ENCODE peak calls at places on chromosome 20, in seven cellular contexts. L is choroid plexus epithelial cell; J is stomach; X is natural killer cell; Z is CD8-positive, alpha-beta T cell; E is GM20000; I is cardiac fibroblast. R is an unnamed sample.

GRCh38 chr20:53163486-53163885 is 191.3 kb downstream of the TSHZ2 start:
- DNase-seq in Z (no peak), X (no peak), J (no peak), E (no peak), I (peak; percentile 27), L (peak; percentile 17), R (no peak)

GRCh38 chr20:35093245-35093884 is 758 bp upstream of the TRPC4AP start:
- DNase-seq in J (no peak), X (no peak), E (no peak), I (peak; percentile 85), L (peak; percentile 88), Z (no peak), R (no peak)

GRCh38 chr20:31606928-31607639 is 2.0 kb downstream of the ID1 start:
- DNase-seq in X (no peak), I (peak; percentile 59), Z (no peak), J (peak; percentile 55), E (peak; percentile 33), L (peak; percentile 82), R (peak; percentile 26)

GRCh38 chr20:64257107-64257757 is 1.7 kb downstream of the PCMTD2 start:
- DNase-seq in X (no peak), Z (no peak), I (no peak), E (no peak), L (no peak), J (no peak), R (no peak)

GRCh38 chr20:18737140-18737539 is 76.4 kb upstream of the SCP2D1 start:
- DNase-seq in J (no peak), Z (no peak), E (no peak), L (no peak), X (no peak), I (no peak), R (no peak)

GRCh38 chr20:20227013-20227571 is 140.8 kb upstream of the INSM1 start:
- DNase-seq in X (no peak), L (no peak), Z (no peak), J (no peak), E (no peak), I (no peak), R (no peak)

GRCh38 chr20:13344671-13345070 is 123.6 kb downstream of the ISM1 start:
- DNase-seq in J (no peak), E (no peak), X (no peak), I (no peak), Z (no peak), L (no peak), R (no peak)

GRCh38 chr20:8095648-8096572 is 36.2 kb upstream of the PLCB1 start:
- DNase-seq in E (no peak), L (peak; percentile 80), Z (no peak), I (peak; percentile 91), J (no peak), X (no peak), R (no peak)

GRCh38 chr20:59945731-59946130 is 5.5 kb downstream of the FAM217B start:
- DNase-seq in Z (no peak), E (no peak), J (no peak), X (no peak), L (peak; percentile 11), I (no peak), R (no peak)

GRCh38 chr20:47618479-47618878 is 116.8 kb downstream of the NCOA3 start:
- DNase-seq in I (no peak), J (no peak), L (no peak), X (no peak), E (no peak), Z (no peak), R (no peak)

GRCh38 chr20:30484749-30485070 is 772.8 kb upstream of the DEFB115 start:
- DNase-seq in L (no peak), J (no peak), I (no peak), X (no peak), Z (no peak), E (no peak), R (peak; percentile 11)

GRCh38 chr20:35291654-35292503 is at the start of gene FAM83C:
- DNase-seq in J (no peak), X (no peak), E (no peak), Z (no peak), I (no peak), L (no peak), R (no peak)

GRCh38 chr20:10553326-10553984 is 118.3 kb downstream of the SLX4IP start:
- DNase-seq in J (peak; percentile 72), L (peak; percentile 90), I (peak; percentile 90), E (peak; percentile 25), Z (no peak), X (no peak), R (peak; percentile 26)

GRCh38 chr20:4832469-4832868 is 110.8 kb downstream of the PRND start:
- DNase-seq in I (no peak), L (no peak), X (no peak), Z (no peak), J (no peak), E (no peak), R (no peak)

GRCh38 chr20:56924976-56925695 is 296.0 kb downstream of the TFAP2C start:
- DNase-seq in E (peak; percentile 18), J (no peak), X (no peak), Z (no peak), L (no peak), I (no peak), R (peak; percentile 17)

GRCh38 chr20:23193985-23194384 is 107.9 kb upstream of the CD93 start:
- DNase-seq in L (no peak), Z (no peak), X (no peak), J (no peak), I (no peak), E (no peak), R (no peak)

GRCh38 chr20:7151666-7152065 is 384.2 kb downstream of the BMP2 start:
- DNase-seq in J (no peak), Z (no peak), E (no peak), X (no peak), L (peak; percentile 67), I (peak; percentile 84), R (no peak)

GRCh38 chr20:32252189-32252588 is 25.3 kb upstream of the KIF3B start:
- DNase-seq in I (no peak), E (peak; percentile 26), Z (no peak), L (no peak), J (no peak), X (no peak), R (no peak)

GRCh38 chr20:44025756-44026155 is 111.1 kb downstream of the TOX2 start:
- DNase-seq in Z (no peak), J (no peak), I (no peak), L (no peak), E (no peak), X (no peak), R (no peak)

GRCh38 chr20:3679749-3680700 is 1.8 kb downstream of the ADAM33 start:
- DNase-seq in J (peak; percentile 30), X (no peak), E (no peak), Z (no peak), L (peak; percentile 76), I (peak; percentile 55), R (no peak)

GRCh38 chr20:5033566-5033965 is 32.3 kb upstream of the SLC23A2 start:
- DNase-seq in I (no peak), Z (no peak), L (peak; percentile 44), X (no peak), E (no peak), J (no peak), R (no peak)

GRCh38 chr20:56924316-56924975 is 295.3 kb downstream of the TFAP2C start:
- DNase-seq in I (no peak), X (no peak), J (no peak), E (no peak), Z (no peak), L (no peak), R (no peak)

GRCh38 chr20:419556-420168 is 11.6 kb downstream of the RBCK1 start:
- DNase-seq in J (no peak), Z (no peak), E (no peak), L (no peak), I (no peak), X (no peak), R (peak; percentile 25)
- TF ChIP-seq CTCF in J (no peak), Z (no peak), E (no peak), L (no peak), I (no peak), X (no peak), R (no peak)

DNA sequence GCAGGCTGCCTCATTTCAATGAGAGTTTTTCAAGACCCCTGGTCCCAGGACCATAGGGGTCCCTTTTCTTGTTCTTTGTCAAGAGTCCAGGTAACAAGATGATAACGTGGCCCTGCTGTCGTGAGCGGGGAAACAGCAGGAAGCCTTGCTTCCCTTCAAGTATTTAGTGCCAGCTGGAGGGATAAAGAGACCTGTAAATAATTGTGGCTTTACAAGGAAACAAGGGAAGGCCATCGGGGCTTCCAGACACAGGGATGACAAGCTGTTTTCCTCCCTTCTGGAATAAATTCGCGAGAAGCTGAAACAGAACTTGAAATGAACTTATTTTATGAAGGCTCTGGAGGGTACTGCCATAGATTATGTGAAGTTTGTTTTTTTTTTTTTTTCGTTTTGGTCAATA is 163.2 kb downstream of the SYNDIG1 start:
- DNase-seq in X (no peak), J (no peak), I (no peak), Z (no peak), E (no peak), L (no peak), R (no peak)
- TF ChIP-seq CTCF in X (no peak), J (no peak), I (no peak), Z (no peak), E (no peak), L (no peak), R (no peak)

DNA sequence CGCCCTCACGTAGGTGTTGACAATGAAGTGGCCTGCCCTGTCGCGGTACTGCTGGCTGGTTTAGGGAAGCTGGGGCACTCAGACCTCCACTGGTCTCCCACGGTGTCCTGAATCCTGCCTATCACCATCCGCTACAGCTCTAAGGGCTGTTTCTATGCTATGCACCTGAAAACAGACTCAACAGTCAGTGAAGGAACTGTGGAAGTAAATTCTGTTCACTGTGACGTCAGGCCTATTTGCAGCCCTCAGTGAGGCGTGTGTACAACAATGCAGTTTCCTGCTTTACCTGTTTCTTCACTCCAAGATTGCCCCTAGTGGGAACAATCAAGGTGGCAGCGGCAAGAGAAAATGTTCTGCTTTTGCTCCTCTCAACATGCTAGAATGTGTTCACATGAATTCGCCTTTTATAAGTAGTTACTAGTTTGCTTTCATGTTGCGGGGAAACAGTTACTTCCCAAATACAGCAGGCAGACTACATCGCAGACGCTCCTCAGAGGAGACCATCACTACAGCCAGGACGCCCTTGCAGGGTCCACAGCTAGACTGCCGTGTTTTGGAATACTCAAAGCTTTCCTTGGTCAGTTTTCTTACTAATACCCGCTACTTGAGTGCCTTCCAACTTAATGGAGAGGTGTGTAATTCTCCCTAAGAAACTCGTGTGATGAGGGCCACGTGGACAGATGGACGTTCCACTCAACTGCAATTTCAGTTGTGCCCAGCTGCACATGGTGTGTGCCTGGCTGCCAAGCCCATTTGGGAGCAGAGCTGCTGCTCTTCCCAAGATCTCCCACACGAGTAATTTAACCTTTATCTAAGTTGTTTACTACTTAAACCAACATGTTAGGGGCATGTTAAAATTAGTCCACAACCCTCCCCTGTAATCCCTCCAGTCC is 25.4 kb downstream of the DIDO1 start:
- DNase-seq in L (no peak), X (no peak), J (peak; percentile 39), I (no peak), Z (no peak), E (no peak), R (peak; percentile 50)
- TF ChIP-seq CTCF in L (peak; percentile 23), X (no peak), J (no peak), I (peak; percentile 13), Z (no peak), E (no peak), R (no peak)

DNA sequence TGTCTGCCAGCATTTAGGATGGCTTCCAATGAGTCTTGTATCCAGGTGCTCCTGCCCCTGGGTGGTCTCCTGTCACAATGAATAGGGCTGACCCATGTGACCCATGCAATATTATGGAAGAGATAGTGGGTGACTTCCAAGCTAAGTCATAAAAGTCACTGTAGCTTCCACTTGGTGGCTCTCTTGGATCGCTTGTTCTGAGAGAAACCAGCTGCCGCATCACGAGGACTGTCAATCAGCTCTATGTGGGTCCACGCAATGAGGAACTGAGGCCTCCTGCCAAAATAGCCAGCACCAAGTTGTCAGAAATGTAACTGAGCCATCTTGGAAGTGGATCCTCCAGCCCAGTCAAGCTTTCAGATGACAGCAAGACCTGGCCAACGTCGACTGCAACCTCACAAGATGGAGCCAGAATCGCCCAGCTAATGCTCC is 14.9 kb upstream of the MATN4 start:
- DNase-seq in L (peak; percentile 50), I (peak; percentile 55), Z (no peak), E (peak; percentile 56), X (no peak), J (peak; percentile 70), R (no peak)
- TF ChIP-seq CTCF in L (peak; percentile 25), I (no peak), Z (no peak), E (no peak), X (no peak), J (no peak), R (peak; percentile 46)

R was measured in GM13977.